ENCODE peak calls at places on chromosomes 2 and 18, in ten cellular contexts. P is AG04450; Q is thoracic aorta; K is heart left ventricle; L is CD4-positive, alpha-beta T cell; G is astrocyte; B is tibial artery; E is Panc1; A is sigmoid colon; W is dorsolateral prefrontal cortex. F is an unnamed sample. For H3K27me3, the result is how much of the 10 kb centered on the place peaks cover.

GRCh38 chr2:95266781-95267430 is 7.3 kb upstream of the PROM2 start:
- DNase-seq in P (no peak), Q (no peak), K (peak), L (no peak), G (no peak), B (no peak), E (no peak), A (no peak), W (no peak), F (no peak)

GRCh38 chr2:168277276-168277675 is 29.9 kb upstream of the STK39 start:
- DNase-seq in P (no peak), Q (no peak), K (no peak), L (no peak), G (no peak), B (no peak), E (no peak), A (no peak), W (no peak), F (no peak)

GRCh38 chr2:187198136-187198535 is 249.9 kb downstream of the CALCRL start:
- DNase-seq in P (no peak), Q (no peak), K (no peak), L (no peak), G (no peak), B (no peak), E (no peak), A (no peak), W (no peak), F (no peak)

GRCh38 chr2:162422894-162423293 is 79.0 kb downstream of the GCA start:
- DNase-seq in P (no peak), Q (no peak), K (no peak), L (no peak), G (no peak), B (no peak), E (no peak), A (no peak), W (no peak), F (no peak)

GRCh38 chr2:216694201-216694825 is 1.0 kb downstream of the IGFBP5 start:
- DNase-seq in P (no peak), Q (no peak), K (peak), L (no peak), G (peak), B (peak), E (no peak), A (peak), W (peak), F (no peak)

GRCh38 chr2:101380376-101380775 is 6.9 kb downstream of the CREG2 start:
- DNase-seq in P (peak), Q (no peak), K (peak), L (no peak), G (peak), B (peak), E (no peak), A (peak), W (peak), F (peak)

GRCh38 chr2:47195149-47195548 is 40.0 kb upstream of the STPG4 start:
- DNase-seq in P (no peak), Q (no peak), K (no peak), L (no peak), G (peak), B (no peak), E (no peak), A (no peak), W (no peak), F (no peak)

GRCh38 chr2:199463000-199463692 is 5.4 kb upstream of the SATB2 start:
- DNase-seq in P (no peak), Q (no peak), K (peak), L (no peak), G (no peak), B (no peak), E (no peak), A (peak), W (peak), F (peak)

GRCh38 chr2:105415007-105415406 is 16.2 kb upstream of the FHL2 start:
- DNase-seq in P (no peak), Q (no peak), K (no peak), L (no peak), G (peak), B (no peak), E (no peak), A (no peak), W (no peak), F (no peak)

GRCh38 chr2:227180286-227180685 is 15.9 kb downstream of the COL4A3 start:
- DNase-seq in P (no peak), Q (no peak), K (no peak), L (no peak), G (no peak), B (no peak), E (no peak), A (no peak), W (no peak), F (peak)

GRCh38 chr2:61549546-61549945 is 11.4 kb upstream of the XPO1 start:
- DNase-seq in P (no peak), Q (no peak), K (no peak), L (no peak), G (no peak), B (no peak), E (no peak), A (no peak), W (no peak), F (no peak)

GRCh38 chr2:86706220-86706619 is 13.9 kb upstream of the RMND5A start:
- DNase-seq in P (no peak), Q (no peak), K (no peak), L (no peak), G (no peak), B (no peak), E (no peak), A (no peak), W (no peak), F (no peak)

GRCh38 chr18:68417166-68417776 is 297.6 kb downstream of the TMX3 start:
- DNase-seq in P (no peak), Q (no peak), K (no peak), L (no peak), G (no peak), B (no peak), E (no peak), A (no peak), W (no peak), F (no peak)

GRCh38 chr2:152403395-152403794 is 68.4 kb downstream of the FMNL2 start:
- DNase-seq in P (no peak), Q (no peak), K (no peak), L (no peak), G (no peak), B (no peak), E (no peak), A (no peak), W (no peak), F (no peak)

GRCh38 chr2:184598313-184599053 is at the start of gene ZNF804A:
- DNase-seq in P (no peak), Q (no peak), K (peak), L (no peak), G (peak), B (peak), E (no peak), A (peak), W (peak), F (peak)

GRCh38 chr2:30484995-30485394 is 37.9 kb downstream of the LCLAT1 start:
- DNase-seq in P (no peak), Q (no peak), K (no peak), L (no peak), G (peak), B (no peak), E (no peak), A (no peak), W (no peak), F (no peak)

GRCh38 chr2:156112323-156112722 is 220.2 kb downstream of the NR4A2 start:
- DNase-seq in P (no peak), Q (no peak), K (no peak), L (no peak), G (no peak), B (no peak), E (no peak), A (no peak), W (no peak), F (no peak)

GRCh38 chr18:48467231-48467630 is 58.0 kb upstream of the ZBTB7C start:
- DNase-seq in P (no peak), Q (no peak), K (no peak), L (no peak), G (no peak), B (no peak), E (no peak), A (no peak), W (no peak), F (no peak)

GRCh38 chr2:210072922-210073509 is 70.6 kb downstream of the RPE start:
- DNase-seq in P (peak), Q (no peak), K (no peak), L (no peak), G (peak), B (no peak), E (peak), A (no peak), W (no peak), F (no peak)

GRCh38 chr18:63451774-63452173 is 25.0 kb upstream of the SERPINB5 start:
- DNase-seq in P (no peak), Q (no peak), K (no peak), L (no peak), G (no peak), B (peak), E (no peak), A (peak), W (no peak), F (no peak)

GRCh38 chr2:220129427-220129826 is 502.0 kb downstream of the SLC4A3 start:
- DNase-seq in P (no peak), Q (no peak), K (no peak), L (no peak), G (no peak), B (no peak), E (no peak), A (no peak), W (no peak), F (no peak)

GRCh38 chr2:36455011-36455410 is 99.4 kb downstream of the CRIM1 start:
- DNase-seq in P (no peak), Q (no peak), K (no peak), L (no peak), G (no peak), B (no peak), E (no peak), A (no peak), W (no peak), F (no peak)

GRCh38 chr18:22169889-22170420 is 566 bp downstream of the GATA6 start:
- DNase-seq in P (no peak), Q (no peak), K (peak), L (no peak), G (no peak), B (peak), E (no peak), A (no peak), W (no peak), F (peak)

GRCh38 chr18:23556145-23556780 is 30.0 kb downstream of the NPC1 start:
- DNase-seq in P (no peak), Q (no peak), K (no peak), L (no peak), G (no peak), B (no peak), E (no peak), A (no peak), W (no peak), F (no peak)

GRCh38 chr2:36173760-36174362 is 181.7 kb upstream of the CRIM1 start:
- DNase-seq in P (no peak), Q (no peak), K (no peak), L (no peak), G (no peak), B (no peak), E (no peak), A (no peak), W (no peak), F (no peak)

GRCh38 chr18:79510731-79511141 is 115.0 kb downstream of the NFATC1 start:
- DNase-seq in P (no peak), Q (no peak), K (no peak), L (no peak), G (no peak), B (peak), E (no peak), A (peak), W (no peak), F (no peak)

GRCh38 chr2:67871696-67872320 is 191.0 kb downstream of the C1D start:
- DNase-seq in P (no peak), Q (peak), K (no peak), L (no peak), G (peak), B (peak), E (no peak), A (no peak), W (no peak), F (no peak)

GRCh38 chr18:35334821-35335220 is 9.4 kb downstream of the ZNF24 start:
- DNase-seq in P (no peak), Q (no peak), K (no peak), L (no peak), G (peak), B (no peak), E (no peak), A (no peak), W (no peak), F (no peak)

GRCh38 chr18:10973579-10974260 is 175.6 kb downstream of the PIEZO2 start:
- DNase-seq in P (no peak), Q (no peak), K (no peak), L (no peak), G (peak), B (no peak), E (peak), A (no peak), W (peak), F (peak)

GRCh38 chr18:24987933-24988840 is 363.8 kb downstream of the ZNF521 start:
- DNase-seq in P (no peak), Q (no peak), K (peak), L (no peak), G (no peak), B (peak), E (no peak), A (peak), W (no peak), F (no peak)

GRCh38 chr2:177273456-177273855 is 8.9 kb upstream of the NFE2L2 start:
- DNase-seq in P (no peak), Q (no peak), K (no peak), L (no peak), G (peak), B (no peak), E (no peak), A (no peak), W (no peak), F (no peak)

GRCh38 chr2:4828682-4829374 is 863.4 kb upstream of the SOX11 start:
- DNase-seq in P (no peak), Q (no peak), K (no peak), L (no peak), G (no peak), B (no peak), E (no peak), A (no peak), W (no peak), F (no peak)

GRCh38 chr2:27804146-27804545 is 32.6 kb downstream of the MRPL33 start:
- DNase-seq in P (peak), Q (no peak), K (no peak), L (no peak), G (peak), B (no peak), E (no peak), A (no peak), W (no peak), F (no peak)

GRCh38 chr2:20052872-20053281 is 1.4 kb upstream of the LAPTM4A start:
- DNase-seq in P (peak), Q (peak), K (peak), L (no peak), G (peak), B (peak), E (no peak), A (peak), W (peak), F (peak)

GRCh38 chr18:48318481-48318880 is 90.7 kb downstream of the ZBTB7C start:
- DNase-seq in P (no peak), Q (no peak), K (no peak), L (no peak), G (no peak), B (no peak), E (no peak), A (no peak), W (no peak), F (no peak)

GRCh38 chr18:45621068-45621511 is 5.8 kb downstream of the SLC14A2 start:
- DNase-seq in P (no peak), Q (no peak), K (no peak), L (peak), G (no peak), B (peak), E (peak), A (no peak), W (peak), F (peak)

GRCh38 chr2:238921259-238921658 is 73.4 kb downstream of the TWIST2 start:
- DNase-seq in P (no peak), Q (no peak), K (peak), L (no peak), G (no peak), B (no peak), E (no peak), A (peak), W (no peak), F (no peak)

GRCh38 chr2:238921681-238922319 is 73.9 kb downstream of the TWIST2 start:
- DNase-seq in P (no peak), Q (no peak), K (peak), L (no peak), G (no peak), B (no peak), E (no peak), A (peak), W (no peak), F (no peak)

GRCh38 chr2:238920053-238920452 is 72.2 kb downstream of the TWIST2 start:
- DNase-seq in P (no peak), Q (no peak), K (peak), L (no peak), G (no peak), B (peak), E (no peak), A (peak), W (no peak), F (no peak)

GRCh38 chr2:238919307-238919706 is 71.4 kb downstream of the TWIST2 start:
- DNase-seq in P (no peak), Q (no peak), K (peak), L (no peak), G (no peak), B (no peak), E (no peak), A (peak), W (no peak), F (no peak)

GRCh38 chr2:238920601-238921001 is 72.7 kb downstream of the TWIST2 start:
- DNase-seq in P (no peak), Q (no peak), K (peak), L (no peak), G (no peak), B (no peak), E (no peak), A (peak), W (no peak), F (no peak)
- H3K27me3 ChIP-seq in P (under half), Q (under half), K (under half), L (under half), G (under half), B (under half), E (under half), A (under half), W (under half), F (under half)

GRCh38 chr2:234818937-234819336 is 132.9 kb upstream of the SH3BP4 start:
- DNase-seq in P (no peak), Q (no peak), K (no peak), L (no peak), G (no peak), B (no peak), E (no peak), A (no peak), W (no peak), F (no peak)
- TF ChIP-seq CTCF in P (peak), Q (no peak), K (peak), L (no peak), G (peak), B (no peak), E (peak), A (no peak), W (no peak), F (no peak)

GRCh38 chr2:119119076-119119710 is 39.4 kb downstream of the C1QL2 start:
- DNase-seq in P (no peak), Q (no peak), K (no peak), L (no peak), G (no peak), B (no peak), E (no peak), A (no peak), W (no peak), F (no peak)
- H3K27me3 ChIP-seq in P (under half), Q (under half), K (under half), L (under half), G (under half), B (under half), E (under half), A (under half), W (under half), F (under half)

GRCh38 chr2:33409417-33409955 is 67.0 kb upstream of the RASGRP3 start:
- DNase-seq in P (no peak), Q (no peak), K (no peak), L (no peak), G (no peak), B (no peak), E (no peak), A (no peak), W (no peak), F (no peak)
- TF ChIP-seq CTCF in P (no peak), Q (no peak), K (no peak), L (no peak), G (no peak), B (no peak), E (no peak), A (no peak), W (no peak), F (no peak)

F was measured in adrenal gland.